ENCODE peak calls at places on chromosomes 16 and 17, in five cellular contexts. E, U, P, O and H are unnamed samples.

GRCh38 chr17:12666718-12667117 is 1.0 kb downstream of the MYOCD start:
- DNase-seq in E (no peak), U (no peak), P (no peak), O (no peak), H (no peak)

GRCh38 chr16:55294947-55295346 is 29.1 kb upstream of the IRX6 start:
- DNase-seq in E (no peak), U (no peak), P (no peak), O (no peak), H (no peak)

GRCh38 chr17:48555183-48555615 is 10.3 kb upstream of the HOXB2 start:
- DNase-seq in E (no peak), U (no peak), P (peak; percentile 82), O (no peak), H (no peak)

GRCh38 chr17:74334393-74335039 is 8.5 kb downstream of the KIF19 start:
- DNase-seq in E (no peak), U (no peak), P (no peak), O (no peak), H (no peak)

GRCh38 chr16:57988929-57989328 is 11.5 kb downstream of the ZNF319 start:
- DNase-seq in E (no peak), U (peak; percentile 26), P (no peak), O (no peak), H (no peak)

GRCh38 chr17:57521606-57522435 is 223.3 kb downstream of the CCDC182 start:
- DNase-seq in E (no peak), U (no peak), P (no peak), O (no peak), H (no peak)

GRCh38 chr17:65191805-65192740 is 54.9 kb downstream of the RGS9 start:
- DNase-seq in E (no peak), U (no peak), P (peak; percentile 43), O (no peak), H (no peak)

GRCh38 chr17:39270923-39271322 is 45.2 kb upstream of the STAC2 start:
- DNase-seq in E (no peak), U (no peak), P (no peak), O (no peak), H (no peak)

GRCh38 chr17:12667299-12667958 is 1.7 kb downstream of the MYOCD start:
- DNase-seq in E (no peak), U (no peak), P (peak; percentile 70), O (no peak), H (no peak)

GRCh38 chr17:58105093-58105492 is 21.9 kb downstream of the DYNLL2 start:
- DNase-seq in E (no peak), U (no peak), P (no peak), O (no peak), H (no peak)

GRCh38 chr17:62891659-62892058 is 74.4 kb upstream of the TANC2 start:
- DNase-seq in E (no peak), U (no peak), P (no peak), O (no peak), H (no peak)

GRCh38 chr17:31688704-31689103 is 170.3 kb downstream of the COPRS start:
- DNase-seq in E (no peak), U (no peak), P (no peak), O (no peak), H (no peak)

GRCh38 chr16:18803569-18804462 is 2.5 kb upstream of the ARL6IP1 start:
- DNase-seq in E (no peak), U (no peak), P (no peak), O (no peak), H (no peak)

GRCh38 chr16:22326369-22326652 is 29.1 kb downstream of the POLR3E start:
- DNase-seq in E (no peak), U (no peak), P (no peak), O (no peak), H (no peak)

GRCh38 chr17:4956493-4957061 is 5.7 kb downstream of the ENO3 start:
- DNase-seq in E (no peak), U (no peak), P (no peak), O (no peak), H (no peak)

GRCh38 chr17:57463103-57463885 is 207.0 kb downstream of the MSI2 start:
- DNase-seq in E (no peak), U (no peak), P (peak; percentile 68), O (no peak), H (no peak)

GRCh38 chr16:27311449-27311831 is 2.3 kb upstream of the IL4R start:
- DNase-seq in E (no peak), U (no peak), P (no peak), O (no peak), H (no peak)

GRCh38 chr17:5885336-5885735 is 184.8 kb upstream of the WSCD1 start:
- DNase-seq in E (no peak), U (no peak), P (no peak), O (no peak), H (no peak)

GRCh38 chr17:19583871-19584270 is 50.2 kb downstream of the SLC47A1 start:
- DNase-seq in E (no peak), U (no peak), P (no peak), O (no peak), H (no peak)

GRCh38 chr17:17400566-17401184 is 76.1 kb upstream of the MED9 start:
- DNase-seq in E (no peak), U (no peak), P (no peak), O (no peak), H (no peak)

GRCh38 chr17:57785032-57785431 is 39.9 kb upstream of the CCDC182 start:
- DNase-seq in E (no peak), U (no peak), P (no peak), O (no peak), H (no peak)

GRCh38 chr17:81903896-81904599 is 2.0 kb downstream of the NPB start:
- DNase-seq in E (no peak), U (no peak), P (no peak), O (no peak), H (no peak)

GRCh38 chr17:42101513-42102292 is 3.4 kb upstream of the ZNF385C start:
- DNase-seq in E (peak; percentile 59), U (peak; percentile 37), P (peak; percentile 93), O (peak; percentile 51), H (peak; percentile 48)

GRCh38 chr16:28192811-28193529 is 18.8 kb downstream of the XPO6 start:
- DNase-seq in E (peak; percentile 69), U (no peak), P (no peak), O (peak; percentile 62), H (no peak)

GRCh38 chr17:81648707-81649085 is 7.6 kb downstream of the PDE6G start:
- DNase-seq in E (no peak), U (no peak), P (no peak), O (no peak), H (no peak)

GRCh38 chr16:53056528-53056881 is 1.7 kb downstream of the CHD9 start:
- DNase-seq in E (no peak), U (no peak), P (no peak), O (no peak), H (no peak)
- H3K27ac ChIP-seq in E (peak overlapping the region; percentile 76), U (no peak overlapping the region), P (peak overlapping the region; percentile 98), O (no peak overlapping the region), H (peak overlapping the region; percentile 56)

GRCh38 chr17:34254651-34255380 is at the start of gene CCL2:
- DNase-seq in E (no peak), U (peak; percentile 63), P (peak; percentile 75), O (no peak), H (no peak)
- H3K27ac ChIP-seq in E (no peak within 1 kb of the TSS), U (no peak within 1 kb of the TSS), P (peak within 1 kb of the TSS; percentile 73), O (no peak within 1 kb of the TSS), H (peak within 1 kb of the TSS; percentile 8)

DNA sequence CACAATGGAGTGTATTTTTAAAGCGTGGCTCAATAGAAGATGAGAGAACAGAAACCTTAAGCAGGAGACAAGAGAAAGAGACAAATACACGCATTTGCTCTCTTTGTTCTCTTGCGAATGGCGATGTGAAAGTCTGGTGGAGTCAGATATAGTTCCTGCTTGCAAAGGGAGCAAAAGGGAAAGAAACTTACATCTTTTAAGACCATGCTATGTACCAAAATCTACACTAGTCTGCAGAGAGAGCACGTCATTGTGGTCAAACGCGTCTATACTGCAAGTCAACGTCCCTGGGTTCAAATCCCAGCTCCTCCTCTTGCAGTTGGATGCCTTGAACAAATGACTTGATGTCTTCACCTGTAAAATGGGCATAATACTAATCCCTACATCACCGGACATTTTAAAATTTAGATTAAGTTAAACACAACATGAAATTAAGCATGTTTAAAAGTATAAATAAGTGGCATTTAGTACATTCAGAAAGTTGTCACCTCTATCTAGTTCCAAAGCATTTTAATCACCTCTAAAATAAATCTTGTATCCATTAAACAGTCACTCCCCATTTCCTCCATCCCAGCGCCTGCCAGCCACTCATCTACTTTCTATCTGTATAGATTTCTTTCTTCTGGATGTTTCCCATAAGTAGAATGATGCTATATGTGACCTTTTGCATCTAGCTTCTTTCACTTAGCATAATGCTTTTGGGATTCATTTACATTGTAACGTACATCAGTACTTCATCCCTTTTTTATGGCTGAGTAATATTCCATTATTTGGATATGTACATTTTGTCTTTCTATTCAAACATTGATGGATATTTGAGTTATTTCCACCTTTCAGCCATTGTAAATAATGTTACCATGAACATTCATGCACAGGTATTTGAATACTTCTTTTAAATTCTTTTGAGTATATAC is 406.9 kb downstream of the TMEM114 start:
- DNase-seq in E (no peak), U (no peak), P (no peak), O (no peak), H (no peak)
- H3K27ac ChIP-seq in E (peak overlapping the region; percentile 2), U (no peak overlapping the region), P (no peak overlapping the region), O (no peak overlapping the region), H (no peak overlapping the region)

GRCh38 chr17:40545660-40546059 is 19.6 kb downstream of the CCR7 start:
- DNase-seq in E (no peak), U (no peak), P (no peak), O (no peak), H (no peak)

GRCh38 chr17:40548491-40548981 is 16.7 kb downstream of the CCR7 start:
- DNase-seq in E (no peak), U (peak; percentile 1), P (no peak), O (no peak), H (no peak)

GRCh38 chr17:40547785-40548478 is 17.3 kb downstream of the CCR7 start:
- DNase-seq in E (no peak), U (no peak), P (no peak), O (no peak), H (no peak)

GRCh38 chr17:40548982-40549680 is 16.1 kb downstream of the CCR7 start:
- DNase-seq in E (no peak), U (peak; percentile 1), P (peak; percentile 82), O (no peak), H (no peak)

DNA sequence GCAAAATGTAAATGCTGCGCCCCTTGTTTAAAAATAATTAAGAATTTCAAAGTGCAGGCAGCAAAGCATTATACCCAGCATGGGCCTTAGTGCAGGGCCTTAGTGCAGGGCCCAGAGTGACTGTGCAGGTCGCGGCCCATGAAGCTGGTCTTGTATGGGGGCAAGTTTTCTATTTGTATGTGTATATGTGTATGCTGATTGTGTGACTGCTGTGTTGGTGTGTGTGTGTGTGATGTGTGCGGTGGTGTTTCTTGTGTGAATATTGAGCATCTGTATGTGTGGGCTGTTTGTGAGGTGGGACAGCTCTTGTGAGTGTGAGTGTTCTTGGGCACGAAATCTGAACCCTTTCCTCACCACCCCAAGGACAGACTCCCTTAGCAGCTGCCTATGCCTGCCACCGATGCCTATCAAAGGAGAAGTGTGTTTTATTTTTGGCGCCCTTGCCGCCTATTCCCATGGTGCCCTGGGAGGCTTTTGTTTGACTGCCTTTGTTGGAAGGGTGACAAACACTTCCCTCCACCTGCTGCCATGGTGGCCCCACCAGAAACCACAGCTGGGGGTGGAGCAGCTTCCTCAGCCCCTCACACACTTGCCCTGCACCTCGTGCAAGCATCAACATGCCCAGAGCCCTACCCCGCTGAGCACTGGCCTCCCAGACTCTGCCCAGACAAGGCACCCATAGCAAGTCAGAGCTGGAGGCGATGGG is 18.0 kb downstream of the CCR7 start:
- DNase-seq in E (peak; percentile 24), U (no peak), P (no peak), O (no peak), H (no peak)
- H3K27ac ChIP-seq in E (no peak overlapping the region), U (no peak overlapping the region), P (peak overlapping the region; percentile 99), O (peak overlapping the region; percentile 46), H (peak overlapping the region; percentile 9)